ENCODE peak calls at places on chromosome 17, in seven cellular contexts. R is H1, I is mesenchymal stem cell, N is H9, M is trophoblast cell, P is neuronal stem cell, A is mesendoderm. F is an unnamed sample.
A peak's percentile ranks its signal among the peaks of the same experiment; 100 is the strongest.

GRCh38 chr17:44905006-44906000 is 6.1 kb upstream of the EFTUD2 start:
- DNase-seq in N (no peak), I (no peak), P (no peak), R (no peak), A (no peak), M (no peak), F (peak; percentile 11)

GRCh38 chr17:29115906-29116651 is 64.1 kb downstream of the MYO18A start:
- DNase-seq in A (peak; percentile 89), M (peak; percentile 29), N (peak; percentile 90), P (no peak), I (peak; percentile 69), R (peak; percentile 79), F (peak; percentile 55)

GRCh38 chr17:76710863-76711611 is at the start of gene MXRA7:
- DNase-seq in A (peak; percentile 63), P (peak; percentile 53), R (peak; percentile 85), I (peak; percentile 74), N (peak; percentile 86), M (peak; percentile 67), F (peak; percentile 61)

GRCh38 chr17:78890111-78890897 is 12.7 kb downstream of the CEP295NL start:
- DNase-seq in M (peak; percentile 86), R (no peak), P (no peak), N (no peak), I (no peak), A (no peak), F (no peak)

GRCh38 chr17:45091778-45092425 is 30.8 kb downstream of the NMT1 start:
- DNase-seq in A (no peak), R (no peak), P (no peak), N (no peak), I (peak; percentile 66), M (peak; percentile 32), F (peak; percentile 36)

GRCh38 chr17:77322534-77323412 is 182.0 kb downstream of the SEC14L1 start:
- DNase-seq in A (peak; percentile 91), P (peak; percentile 33), N (peak; percentile 70), I (peak; percentile 100), R (no peak), M (peak; percentile 94), F (peak; percentile 99)

GRCh38 chr17:36496018-36496789 is 9.7 kb downstream of the ZNHIT3 start:
- DNase-seq in A (peak; percentile 73), P (peak; percentile 37), R (no peak), I (no peak), N (peak; percentile 22), M (no peak), F (peak; percentile 16)

GRCh38 chr17:1055751-1056645 is 59.1 kb downstream of the TIMM22 start:
- DNase-seq in P (peak; percentile 57), R (peak; percentile 87), M (peak; percentile 66), N (peak; percentile 84), I (peak; percentile 72), A (peak; percentile 79), F (peak; percentile 59)

GRCh38 chr17:81859906-81860755 is at the start of gene P4HB:
- DNase-seq in M (no peak), R (peak; percentile 93), I (no peak), P (no peak), A (no peak), N (no peak), F (no peak)

GRCh38 chr17:39235555-39236221 is 9.9 kb upstream of the STAC2 start:
- DNase-seq in A (peak; percentile 95), M (peak; percentile 51), N (peak; percentile 94), R (peak; percentile 84), P (peak; percentile 68), I (peak; percentile 62), F (peak; percentile 57)

GRCh38 chr17:81040791-81041337 is 5.9 kb downstream of the BAIAP2 start:
- DNase-seq in I (peak; percentile 53), R (peak; percentile 78), M (no peak), A (peak; percentile 69), N (peak; percentile 81), P (no peak), F (no peak)

GRCh38 chr17:4515501-4515900 is 16.8 kb downstream of the SPNS2 start:
- DNase-seq in P (no peak), A (no peak), N (no peak), M (peak; percentile 69), R (no peak), I (no peak), F (no peak)

GRCh38 chr17:69508814-69509213 is 94.3 kb downstream of the MAP2K6 start:
- DNase-seq in N (no peak), I (no peak), A (no peak), M (no peak), R (no peak), P (no peak), F (no peak)

GRCh38 chr17:49963277-49963625 is 5.7 kb upstream of the DLX4 start:
- DNase-seq in P (no peak), M (no peak), I (no peak), R (no peak), N (no peak), A (peak; percentile 25), F (no peak)

GRCh38 chr17:36777118-36777517 is 160.2 kb upstream of the LHX1 start:
- DNase-seq in P (peak; percentile 54), R (no peak), A (peak; percentile 51), N (no peak), M (peak; percentile 4), I (peak; percentile 3), F (peak; percentile 6)

GRCh38 chr17:74920679-74921044 is 2.4 kb downstream of the USH1G start:
- DNase-seq in I (no peak), P (no peak), N (no peak), A (no peak), M (no peak), R (no peak), F (no peak)

GRCh38 chr17:81484195-81484979 is 28.2 kb downstream of the ACTG1 start:
- DNase-seq in P (peak; percentile 83), R (peak; percentile 93), M (peak; percentile 88), I (peak; percentile 71), A (peak; percentile 93), N (peak; percentile 95), F (peak; percentile 71)

GRCh38 chr17:16511515-16511914 is 19.5 kb upstream of the LRRC75A start:
- DNase-seq in R (no peak), P (no peak), M (no peak), I (no peak), N (no peak), A (no peak), F (no peak)

GRCh38 chr17:61218438-61218837 is 181.2 kb upstream of the TBX2 start:
- DNase-seq in R (no peak), M (no peak), A (no peak), I (peak; percentile 93), P (no peak), N (no peak), F (peak; percentile 86)

GRCh38 chr17:39063681-39064069 is 87.8 kb downstream of the PLXDC1 start:
- DNase-seq in I (peak; percentile 15), R (no peak), A (no peak), P (no peak), M (no peak), N (no peak), F (peak; percentile 12)

GRCh38 chr17:74768069-74768762 is 7.9 kb downstream of the NAT9 start:
- DNase-seq in M (no peak), P (no peak), I (no peak), N (no peak), A (no peak), R (no peak), F (peak; percentile 73)

GRCh38 chr17:77516902-77517301 is 376.1 kb downstream of the SEC14L1 start:
- DNase-seq in I (peak; percentile 45), M (no peak), A (peak; percentile 35), N (peak; percentile 25), R (no peak), P (no peak), F (peak; percentile 79)

GRCh38 chr17:43632231-43632630 is 29.5 kb downstream of the MEOX1 start:
- DNase-seq in A (no peak), R (no peak), N (no peak), M (no peak), P (no peak), I (no peak), F (no peak)

GRCh38 chr17:69511244-69511643 is 96.7 kb downstream of the MAP2K6 start:
- DNase-seq in M (no peak), P (no peak), I (no peak), A (no peak), N (no peak), R (no peak), F (no peak)

GRCh38 chr17:28553000-28553505 is 629 bp upstream of the UNC119 start:
- DNase-seq in R (no peak), I (no peak), N (no peak), A (no peak), M (no peak), P (no peak), F (no peak)

GRCh38 chr17:31554930-31555329 is 163.5 kb downstream of the RAB11FIP4 start:
- DNase-seq in R (no peak), M (no peak), N (no peak), A (no peak), P (no peak), I (no peak), F (no peak)

GRCh38 chr17:57868007-57868774 is 18.3 kb upstream of the MRPS23 start:
- DNase-seq in P (peak; percentile 56), R (peak; percentile 71), I (peak; percentile 90), M (peak; percentile 59), A (peak; percentile 93), N (peak; percentile 91), F (peak; percentile 94)
- H2AK5ac ChIP-seq in P (peak overlapping the region; percentile 82), R (peak overlapping the region; percentile 82), I (peak overlapping the region; percentile 90), M (peak overlapping the region; percentile 16), A (peak overlapping the region; percentile 52), N (no peak overlapping the region), F (peak overlapping the region; percentile 95)

DNA sequence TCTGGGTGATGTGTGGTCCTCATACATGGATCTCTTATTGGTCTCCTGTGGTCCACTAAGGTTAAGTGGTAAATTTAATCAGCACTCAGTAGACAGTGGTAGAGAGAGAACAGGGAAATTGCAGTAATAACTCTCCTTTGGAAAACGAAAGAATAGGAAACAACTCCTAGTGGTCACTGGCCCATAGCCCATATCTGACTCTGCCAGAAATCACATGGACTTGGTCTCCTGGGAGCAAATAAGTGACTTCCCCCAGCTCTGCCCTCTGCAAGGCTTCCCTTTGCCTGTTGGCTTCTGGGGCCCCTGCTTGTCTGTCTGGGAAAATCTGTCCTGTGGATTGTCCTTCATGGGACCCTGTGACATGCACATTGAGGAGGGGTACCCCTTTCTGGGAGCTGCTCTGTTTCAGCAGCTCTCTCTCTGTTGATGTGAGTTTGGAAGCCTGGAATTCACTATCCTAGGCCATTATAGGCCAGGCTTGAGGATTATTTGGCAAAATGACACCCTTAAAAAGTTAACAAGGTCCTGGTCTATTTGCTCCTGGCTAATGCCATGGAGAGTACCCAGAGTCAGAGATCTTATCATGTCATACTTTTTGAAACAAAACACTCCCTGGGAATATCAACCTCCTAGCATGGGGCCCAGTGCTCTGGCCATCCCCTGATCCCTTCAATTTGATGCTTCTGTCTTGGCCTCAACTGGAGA is 58.0 kb upstream of the HNF1B start:
- DNase-seq in I (peak; percentile 65), R (no peak), P (no peak), M (no peak), N (no peak), A (no peak), F (peak; percentile 80)
- H2AK5ac ChIP-seq in I (peak overlapping the region; percentile 98), R (no peak overlapping the region), P (no peak overlapping the region), M (no peak overlapping the region), N (no peak overlapping the region), A (no peak overlapping the region), F (no peak overlapping the region)

GRCh38 chr17:2901582-2901981 is 105.3 kb downstream of the RAP1GAP2 start:
- DNase-seq in I (no peak), P (no peak), R (no peak), A (peak; percentile 45), M (no peak), N (no peak), F (no peak)
- H2AK5ac ChIP-seq in I (no peak overlapping the region), P (no peak overlapping the region), R (no peak overlapping the region), A (no peak overlapping the region), M (no peak overlapping the region), N (no peak overlapping the region), F (no peak overlapping the region)

GRCh38 chr17:14997290-14997689 is 267.8 kb downstream of the PMP22 start:
- DNase-seq in M (no peak), P (no peak), A (no peak), I (no peak), N (no peak), R (no peak), F (no peak)
- H2AK5ac ChIP-seq in M (no peak overlapping the region), P (no peak overlapping the region), A (no peak overlapping the region), I (no peak overlapping the region), N (no peak overlapping the region), R (no peak overlapping the region), F (no peak overlapping the region)